ENCODE peak calls at places on chromosomes 12 and 14, in seven cellular contexts. T is mesendoderm, B is IMR-90, H is H1, L is trophoblast cell, R is mesenchymal stem cell, D is neuronal stem cell. C is an unnamed sample.

GRCh38 chr12:89918172-89918880 is 209.7 kb upstream of the ATP2B1 start:
- DNase-seq in L (peak; percentile 26), T (no peak), D (no peak), R (no peak), B (no peak), H (no peak), C (no peak)

GRCh38 chr12:56998981-56999380 is 7.4 kb downstream of the ZBTB39 start:
- DNase-seq in L (no peak), H (no peak), R (no peak), D (no peak), T (no peak), B (no peak), C (no peak)

GRCh38 chr12:45939759-45940158 is 50.6 kb downstream of the SCAF11 start:
- DNase-seq in L (no peak), H (no peak), B (no peak), T (no peak), D (no peak), R (peak; percentile 22), C (no peak)

GRCh38 chr12:15700595-15700994 is 88.6 kb downstream of the EPS8 start:
- DNase-seq in D (no peak), R (peak; percentile 93), T (no peak), H (no peak), L (peak; percentile 38), B (peak; percentile 95), C (no peak)

GRCh38 chr14:34498684-34499412 is 36.8 kb upstream of the SPTSSA start:
- DNase-seq in B (peak; percentile 22), D (no peak), T (peak; percentile 38), R (peak; percentile 48), L (peak; percentile 56), H (no peak), C (peak; percentile 34)

GRCh38 chr12:113050808-113051207 is 5.7 kb upstream of the DTX1 start:
- DNase-seq in B (no peak), H (no peak), L (no peak), D (no peak), R (no peak), T (no peak), C (no peak)

GRCh38 chr12:356276-356988 is 32.7 kb downstream of the KDM5A start:
- DNase-seq in L (peak; percentile 41), B (peak; percentile 38), T (no peak), R (peak; percentile 11), H (no peak), D (no peak), C (no peak)

GRCh38 chr14:32286602-32287001 is 42.5 kb upstream of the AKAP6 start:
- DNase-seq in T (no peak), H (no peak), L (no peak), R (no peak), D (no peak), B (no peak), C (no peak)

GRCh38 chr12:4595881-4596280 is 33.9 kb downstream of the DYRK4 start:
- DNase-seq in D (no peak), R (no peak), B (no peak), T (no peak), H (no peak), L (no peak), C (no peak)

GRCh38 chr12:110635055-110635454 is 21.1 kb downstream of the TCTN1 start:
- DNase-seq in D (no peak), T (no peak), L (no peak), R (no peak), B (no peak), H (no peak), C (no peak)

GRCh38 chr12:5773550-5773949 is 171.5 kb downstream of the ANO2 start:
- DNase-seq in B (no peak), L (no peak), D (no peak), T (peak; percentile 13), R (no peak), H (no peak), C (no peak)

GRCh38 chr12:132479291-132479690 is 10.7 kb upstream of the FBRSL1 start:
- DNase-seq in T (no peak), H (no peak), B (no peak), R (no peak), D (no peak), L (no peak), C (no peak)

DNA sequence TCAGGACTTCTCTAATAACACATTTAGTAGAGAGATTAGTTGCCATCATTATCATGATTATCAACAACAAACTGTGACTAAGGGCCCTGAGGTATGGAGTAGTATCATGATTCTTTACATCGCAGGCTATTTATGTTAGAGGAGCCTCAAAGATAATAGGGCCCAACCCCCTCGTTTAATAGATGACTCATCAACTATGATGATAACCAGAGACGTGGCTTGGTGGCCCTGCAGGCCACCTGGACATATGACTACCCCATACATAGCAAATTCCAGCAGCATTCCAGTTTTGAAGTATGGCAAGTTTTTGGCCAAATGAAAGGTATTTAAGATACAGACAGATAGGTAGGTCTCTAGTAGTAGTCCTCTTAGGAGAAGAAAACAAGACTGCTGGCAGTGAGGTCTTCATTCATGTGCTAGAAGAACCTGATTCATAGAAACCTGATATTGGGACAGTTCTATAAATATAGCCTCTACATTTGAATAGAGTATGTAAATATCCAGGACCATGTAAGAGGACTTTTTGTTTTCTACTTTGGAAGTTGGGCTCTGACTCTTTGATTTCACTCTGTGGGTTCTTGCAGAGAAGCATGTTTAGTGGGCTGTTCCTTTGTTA is 5.6 kb downstream of the RIC8B start:
- DNase-seq in D (no peak), T (peak; percentile 56), B (peak; percentile 70), R (peak; percentile 71), H (no peak), L (peak; percentile 96), C (no peak)
- H3K4me1 ChIP-seq in D (peaks cover 1% of the 10 kb centered on the region), T (peaks cover 6% of the 10 kb centered on the region), B (peaks cover 3% of the 10 kb centered on the region), R (peaks cover 3% of the 10 kb centered on the region), H (peaks cover 5% of the 10 kb centered on the region), L (peaks cover 5% of the 10 kb centered on the region), C (peaks cover 11% of the 10 kb centered on the region)

GRCh38 chr12:126286203-126286602 is 1221.0 kb downstream of the AACS start:
- DNase-seq in L (no peak), B (no peak), D (no peak), R (no peak), H (no peak), T (no peak), C (no peak)
- H3K27ac ChIP-seq in L (no peak overlapping the region), B (no peak overlapping the region), D (no peak overlapping the region), R (no peak overlapping the region), H (no peak overlapping the region), T (no peak overlapping the region), C (no peak overlapping the region)

GRCh38 chr14:65073605-65074201 is 28.6 kb downstream of the MAX start:
- DNase-seq in B (no peak), T (no peak), L (no peak), R (no peak), H (no peak), D (no peak), C (no peak)

GRCh38 chr14:65072937-65073336 is 29.4 kb downstream of the MAX start:
- DNase-seq in T (no peak), D (no peak), H (no peak), L (no peak), R (no peak), B (no peak), C (no peak)

GRCh38 chr14:65071544-65071943 is 30.8 kb downstream of the MAX start:
- DNase-seq in B (no peak), D (no peak), T (no peak), H (no peak), R (no peak), L (no peak), C (no peak)

GRCh38 chr14:65070710-65071033 is 31.6 kb downstream of the MAX start:
- DNase-seq in T (no peak), B (peak; percentile 7), R (no peak), H (no peak), L (no peak), D (no peak), C (no peak)

DNA sequence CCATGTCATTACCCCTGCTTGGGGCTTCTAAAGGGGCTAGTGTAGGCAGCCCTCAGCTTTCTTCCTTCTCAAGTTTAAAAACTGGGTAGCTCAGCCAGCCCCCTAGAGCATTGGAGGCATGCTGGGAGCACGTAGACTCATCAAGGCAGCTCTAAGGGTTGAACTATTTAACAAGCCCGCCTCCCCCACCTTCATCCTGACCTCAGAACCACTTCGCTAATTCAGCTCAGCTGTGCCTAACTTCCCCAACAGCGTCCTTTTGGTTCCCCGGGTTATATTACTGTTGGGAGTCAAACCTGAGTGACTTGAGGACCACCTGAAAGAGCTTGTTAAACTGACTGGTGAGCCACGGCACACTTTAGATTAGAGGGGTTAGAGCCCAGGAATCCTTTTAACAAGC is 30.1 kb downstream of the MAX start:
- DNase-seq in R (no peak), D (no peak), T (no peak), L (no peak), B (no peak), H (no peak), C (no peak)
- H3K4ac ChIP-seq in R (no peak overlapping the region), D (no peak overlapping the region), T (no peak overlapping the region), L (no peak overlapping the region), B (no peak overlapping the region), H (no peak overlapping the region), C (no peak overlapping the region)

GRCh38 chr14:56121786-56122185 is 3.6 kb downstream of the PELI2 start:
- DNase-seq in H (no peak), R (no peak), T (no peak), D (no peak), B (peak; percentile 82), L (no peak), C (no peak)
- H3K4me1 ChIP-seq in H (peaks cover 10% of the 10 kb centered on the region), R (peaks cover 8% of the 10 kb centered on the region), T (peaks cover 3% of the 10 kb centered on the region), D (peaks cover 15% of the 10 kb centered on the region), B (peaks cover 14% of the 10 kb centered on the region), L (peaks cover 5% of the 10 kb centered on the region), C (peaks cover 3% of the 10 kb centered on the region)

DNA sequence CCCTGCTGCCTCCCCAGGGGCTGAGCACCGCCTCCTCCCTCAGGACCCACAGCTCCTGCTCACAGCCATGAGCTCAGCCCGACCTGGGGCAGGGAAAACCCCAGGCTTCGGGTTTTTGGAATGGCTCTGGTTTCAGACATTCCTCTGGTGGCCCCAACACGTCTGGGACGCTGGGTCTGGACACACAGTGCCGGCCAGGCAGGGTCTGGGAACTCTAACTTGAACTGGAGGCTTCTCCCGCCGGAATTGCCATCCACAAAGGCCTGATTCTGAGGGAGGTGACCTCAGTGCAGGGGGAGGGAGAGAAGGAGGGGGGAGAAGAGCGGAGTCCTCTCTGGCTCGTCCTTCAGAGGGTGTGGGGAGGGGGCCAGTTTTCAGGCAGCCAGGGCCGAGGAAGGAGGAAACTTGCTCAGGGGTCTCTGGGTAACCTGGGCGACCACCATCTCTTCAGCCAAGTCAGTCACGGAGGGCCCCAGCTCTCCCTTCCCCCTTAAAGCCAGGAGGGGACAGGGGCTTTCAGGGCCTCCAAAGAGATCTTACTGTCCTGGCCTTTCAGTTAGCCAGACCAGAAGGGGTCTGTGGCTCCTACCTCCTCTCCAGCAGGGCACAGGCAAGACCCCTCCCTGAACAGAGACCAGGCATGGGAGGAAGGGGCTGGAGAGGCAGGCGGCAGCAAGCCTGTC is 19.4 kb downstream of the NCKAP5L start:
- DNase-seq in H (no peak), R (peak; percentile 75), B (peak; percentile 19), T (peak; percentile 69), L (peak; percentile 33), D (no peak), C (no peak)
- H3K27ac ChIP-seq in H (peak overlapping the region; percentile 62), R (no peak overlapping the region), B (no peak overlapping the region), T (peak overlapping the region; percentile 82), L (peak overlapping the region; percentile 94), D (peak overlapping the region; percentile 96), C (no peak overlapping the region)

GRCh38 chr14:20904393-20905029 is 13.3 kb downstream of the RNASE3 start:
- DNase-seq in L (no peak), T (peak; percentile 71), B (no peak), D (peak; percentile 36), H (no peak), R (no peak), C (peak; percentile 66)
- H3K4ac ChIP-seq in L (no peak overlapping the region), T (no peak overlapping the region), B (no peak overlapping the region), D (no peak overlapping the region), H (no peak overlapping the region), R (no peak overlapping the region), C (no peak overlapping the region)